ENCODE peak calls at places on chromosomes 5 and 9, in five cellular contexts. N is PC-3, H is suprapubic skin, O is endodermal cell, P is GM23338. Y is an unnamed sample.

GRCh38 chr9:122226142-122226757 is 2.5 kb downstream of the LHX6 start:
- DNase-seq in N (no peak), H (no peak), O (peak; percentile 70), P (peak; percentile 61), Y (peak; percentile 81)

GRCh38 chr9:133928248-133928764 is 63.8 kb downstream of the VAV2 start:
- DNase-seq in N (no peak), H (no peak), O (no peak), P (no peak), Y (no peak)

GRCh38 chr5:139708877-139709586 is 60.9 kb downstream of the CXXC5 start:
- DNase-seq in N (no peak), H (no peak), O (peak; percentile 96), P (peak; percentile 91), Y (peak; percentile 95)

GRCh38 chr9:75265525-75265972 is 177.2 kb downstream of the OSTF1 start:
- DNase-seq in N (peak; percentile 56), H (no peak), O (peak; percentile 76), P (peak; percentile 80), Y (peak; percentile 22)

GRCh38 chr9:136856541-136857141 is 4.5 kb downstream of the MAMDC4 start:
- DNase-seq in N (no peak), H (no peak), O (peak; percentile 48), P (no peak), Y (peak; percentile 67)

GRCh38 chr5:92559331-92559730 is 1021.7 kb downstream of the NR2F1-AS1 start:
- DNase-seq in N (no peak), H (no peak), O (no peak), P (no peak), Y (no peak)

GRCh38 chr9:18343799-18344198 is 130.2 kb upstream of the ADAMTSL1 start:
- DNase-seq in N (no peak), H (no peak), O (no peak), P (no peak), Y (no peak)

GRCh38 chr5:127340606-127341005 is 50.0 kb downstream of the MEGF10 start:
- DNase-seq in N (peak; percentile 4), H (no peak), O (no peak), P (no peak), Y (no peak)

GRCh38 chr5:59066367-59067163 is 483.7 kb downstream of the RAB3C start:
- DNase-seq in N (peak; percentile 46), H (no peak), O (no peak), P (no peak), Y (no peak)

GRCh38 chr5:125005287-125005686 is 258.8 kb upstream of the ZNF608 start:
- DNase-seq in N (no peak), H (no peak), O (no peak), P (no peak), Y (no peak)

GRCh38 chr9:4155224-4156026 is 144.4 kb downstream of the GLIS3 start:
- DNase-seq in N (no peak), H (no peak), O (no peak), P (no peak), Y (no peak)

GRCh38 chr9:131337131-131337848 is 47.8 kb downstream of the PLPP7 start:
- DNase-seq in N (no peak), H (no peak), O (peak; percentile 42), P (no peak), Y (no peak)

GRCh38 chr5:138402640-138403039 is 36.2 kb upstream of the REEP2 start:
- DNase-seq in N (no peak), H (no peak), O (no peak), P (no peak), Y (no peak)

GRCh38 chr9:121556580-121556979 is 56.9 kb upstream of the GGTA1 start:
- DNase-seq in N (peak; percentile 95), H (no peak), O (no peak), P (no peak), Y (peak; percentile 45)

GRCh38 chr5:6791031-6791577 is 77.9 kb downstream of the TENT4A start:
- DNase-seq in N (no peak), H (no peak), O (no peak), P (no peak), Y (no peak)

GRCh38 chr9:113929634-113930092 is 53.6 kb downstream of the ZNF618 start:
- DNase-seq in N (peak; percentile 75), H (no peak), O (no peak), P (no peak), Y (no peak)

GRCh38 chr9:21591221-21592062 is 109.3 kb upstream of the IFNE start:
- DNase-seq in N (peak; percentile 90), H (no peak), O (peak; percentile 88), P (peak; percentile 53), Y (peak; percentile 26)

GRCh38 chr5:157651623-157652376 is 438 bp downstream of the SOX30 start:
- DNase-seq in N (no peak), H (no peak), O (peak; percentile 77), P (peak; percentile 91), Y (peak; percentile 80)

GRCh38 chr5:132426525-132427138 is 57.1 kb downstream of the SLC22A5 start:
- DNase-seq in N (peak; percentile 79), H (peak; percentile 91), O (peak; percentile 87), P (peak; percentile 73), Y (peak; percentile 85)

GRCh38 chr5:168513861-168514428 is 15.2 kb upstream of the FBLL1 start:
- DNase-seq in N (no peak), H (no peak), O (no peak), P (no peak), Y (no peak)

GRCh38 chr9:89359636-89360315 is 41.5 kb downstream of the SECISBP2 start:
- DNase-seq in N (no peak), H (peak; percentile 49), O (peak; percentile 37), P (no peak), Y (no peak)

GRCh38 chr5:1885476-1885755 is 2.7 kb upstream of the IRX4 start:
- DNase-seq in N (no peak), H (no peak), O (peak; percentile 68), P (peak; percentile 29), Y (peak; percentile 73)

GRCh38 chr5:177005619-177006264 is 837 bp downstream of the UIMC1 start:
- DNase-seq in N (peak; percentile 72), H (peak; percentile 86), O (peak; percentile 83), P (peak; percentile 77), Y (no peak)

GRCh38 chr9:129523953-129524847 is 96.7 kb downstream of the C9orf50 start:
- DNase-seq in N (no peak), H (peak; percentile 41), O (peak; percentile 78), P (no peak), Y (peak; percentile 51)

GRCh38 chr5:157487358-157487757 is 27.3 kb downstream of the NIPAL4 start:
- DNase-seq in N (no peak), H (no peak), O (no peak), P (no peak), Y (no peak)

GRCh38 chr9:6938447-6938846 is 180.7 kb downstream of the KDM4C start:
- DNase-seq in N (peak; percentile 74), H (no peak), O (no peak), P (no peak), Y (no peak)

GRCh38 chr5:74579215-74579614 is 61.3 kb downstream of the ENC1 start:
- DNase-seq in N (no peak), H (no peak), O (peak; percentile 19), P (no peak), Y (no peak)

GRCh38 chr5:135543151-135543818 is 7.5 kb upstream of the NEUROG1 start:
- DNase-seq in N (no peak), H (no peak), O (peak; percentile 68), P (peak; percentile 64), Y (peak; percentile 86)
- H3K4me3 ChIP-seq in N (no peak overlapping the region), H (peak overlapping the region; percentile 58), O (peak overlapping the region; percentile 66), P (peak overlapping the region; percentile 50), Y (peak overlapping the region; percentile 10)

DNA sequence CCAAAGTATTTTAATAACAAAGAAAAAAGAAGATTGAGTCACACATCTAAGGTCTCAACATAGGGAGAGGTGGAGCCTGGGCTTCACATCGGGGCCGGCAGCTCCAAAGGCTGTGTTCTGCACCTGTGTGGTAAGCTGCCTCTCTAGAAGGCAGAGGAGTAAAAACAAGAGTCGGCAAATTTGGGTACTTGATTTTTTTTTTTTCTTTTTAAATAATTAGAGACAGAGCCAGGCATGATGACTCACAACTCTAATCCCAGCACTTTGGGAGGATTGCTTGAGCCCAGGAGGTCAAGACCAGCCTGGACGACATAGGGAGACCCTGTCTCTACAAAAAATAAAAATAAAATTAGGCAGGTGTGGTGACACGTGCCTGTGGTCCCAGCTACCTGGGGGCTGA is 4.7 kb downstream of the URM1 start:
- DNase-seq in N (no peak), H (no peak), O (no peak), P (no peak), Y (no peak)
- H3K36me3 ChIP-seq in N (no peaks in the 10 kb centered on the region), H (peaks cover 41% of the 10 kb centered on the region), O (peaks cover 23% of the 10 kb centered on the region), P (peaks cover 6% of the 10 kb centered on the region), Y (peaks cover 2% of the 10 kb centered on the region)

GRCh38 chr9:115115924-115116323 is 2.0 kb downstream of the TNC start:
- DNase-seq in N (peak; percentile 87), H (no peak), O (no peak), P (no peak), Y (no peak)

GRCh38 chr9:115117999-115118470 is at the start of gene TNC:
- DNase-seq in N (peak; percentile 81), H (no peak), O (peak; percentile 88), P (peak; percentile 81), Y (peak; percentile 67)

GRCh38 chr9:115118471-115119156 is 657 bp upstream of the TNC start:
- DNase-seq in N (peak; percentile 96), H (no peak), O (peak; percentile 95), P (peak; percentile 75), Y (peak; percentile 73)

GRCh38 chr9:115115117-115115880 is 2.7 kb downstream of the TNC start:
- DNase-seq in N (peak; percentile 42), H (no peak), O (no peak), P (no peak), Y (no peak)

DNA sequence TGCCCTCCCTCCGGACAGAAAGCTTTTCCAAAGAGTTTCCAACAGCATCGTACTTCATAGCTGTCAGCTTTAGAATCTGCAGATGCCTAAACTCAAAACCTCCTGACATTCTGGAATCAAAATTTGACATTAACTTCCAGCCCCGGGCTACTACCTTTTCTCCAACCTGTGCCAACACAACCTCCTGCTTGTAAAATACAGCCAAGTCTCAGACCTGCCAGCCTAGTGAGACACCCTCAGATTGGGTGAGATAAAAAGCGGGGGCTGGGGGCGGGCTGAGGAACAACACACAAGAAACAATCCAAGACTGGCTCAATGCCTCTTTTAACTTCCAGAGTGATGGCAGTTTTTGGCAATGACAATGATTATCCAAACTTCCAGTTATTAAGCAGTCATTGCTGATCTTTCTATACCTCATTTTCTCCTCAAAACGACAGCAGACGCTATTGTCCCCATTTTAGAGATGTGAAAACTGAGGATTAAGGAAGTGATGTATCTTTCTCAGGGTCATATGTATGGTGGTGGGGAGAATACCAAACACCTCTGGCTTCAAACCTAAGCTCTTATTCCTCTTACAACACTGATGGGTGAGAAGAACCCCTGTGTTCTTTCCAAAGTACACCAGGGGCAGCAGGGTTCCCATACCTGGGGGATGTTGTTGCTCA is 1.2 kb downstream of the TNC start:
- DNase-seq in N (peak; percentile 55), H (no peak), O (no peak), P (no peak), Y (no peak)
- H3K4me3 ChIP-seq in N (peak overlapping the region; percentile 75), H (peak overlapping the region; percentile 30), O (peak overlapping the region; percentile 84), P (no peak overlapping the region), Y (peak overlapping the region; percentile 10)

GRCh38 chr9:88169700-88170099 is 31.4 kb upstream of the SPATA31C2 start:
- DNase-seq in N (no peak), H (no peak), O (no peak), P (no peak), Y (no peak)
- H3K36me3 ChIP-seq in N (peaks cover 2% of the 10 kb centered on the region), H (no peaks in the 10 kb centered on the region), O (no peaks in the 10 kb centered on the region), P (no peaks in the 10 kb centered on the region), Y (no peaks in the 10 kb centered on the region)

GRCh38 chr5:51377151-51378060 is 5.8 kb upstream of the ISL1 start:
- DNase-seq in N (no peak), H (no peak), O (peak; percentile 79), P (peak; percentile 71), Y (no peak)
- H3K4me3 ChIP-seq in N (no peak overlapping the region), H (no peak overlapping the region), O (peak overlapping the region; percentile 79), P (peak overlapping the region; percentile 59), Y (no peak overlapping the region)